ENCODE peak calls at places on chromosomes 1 and 21, in six cellular contexts. X, P, Z, Y, L and T are unnamed samples.

GRCh38 chr1:116921937-116922336 is 12.2 kb downstream of the PTGFRN start:
- DNase-seq in L (no peak), Z (no peak), P (no peak), Y (no peak), X (no peak), T (no peak)

GRCh38 chr1:21634481-21635137 is 34.5 kb downstream of the RAP1GAP start:
- DNase-seq in P (peak; percentile 68), Y (no peak), L (no peak), Z (no peak), X (no peak), T (no peak)

GRCh38 chr21:45618287-45618686 is 25.2 kb upstream of the PCBP3 start:
- DNase-seq in L (no peak), Z (no peak), Y (peak; percentile 78), P (no peak), X (no peak), T (no peak)

GRCh38 chr1:101175474-101175873 is 61.3 kb upstream of the S1PR1 start:
- DNase-seq in P (no peak), X (no peak), L (no peak), Y (no peak), Z (no peak), T (no peak)

GRCh38 chr1:84370831-84371394 is 27.4 kb upstream of the DNASE2B start:
- DNase-seq in P (no peak), Y (no peak), X (peak; percentile 79), Z (no peak), L (no peak), T (no peak)

GRCh38 chr1:19596065-19596718 is 47.9 kb upstream of the NBL1 start:
- DNase-seq in Y (no peak), P (peak; percentile 15), Z (no peak), L (no peak), X (no peak), T (no peak)

GRCh38 chr1:238485062-238485905 is 594.6 kb upstream of the ZP4 start:
- DNase-seq in Y (peak; percentile 66), Z (peak; percentile 12), P (no peak), X (peak; percentile 13), L (peak; percentile 67), T (peak; percentile 32)

GRCh38 chr1:10873189-10873588 is 76.7 kb upstream of the CASZ1 start:
- DNase-seq in X (no peak), P (no peak), L (no peak), Z (peak; percentile 43), Y (peak; percentile 26), T (no peak)

GRCh38 chr1:113931456-113931855 is 2.3 kb downstream of the HIPK1 start:
- DNase-seq in Y (no peak), L (no peak), P (no peak), X (peak; percentile 87), Z (no peak), T (no peak)

GRCh38 chr1:33147275-33147996 is 34.4 kb downstream of the TRIM62 start:
- DNase-seq in X (no peak), L (no peak), Z (no peak), P (no peak), Y (no peak), T (no peak)

GRCh38 chr21:19767546-19767945 is 1230.7 kb upstream of the NCAM2 start:
- DNase-seq in Y (no peak), P (no peak), X (no peak), Z (no peak), L (no peak), T (no peak)

GRCh38 chr21:38751379-38752050 is 54.2 kb upstream of the ETS2 start:
- DNase-seq in Y (peak; percentile 82), L (no peak), Z (no peak), X (peak; percentile 80), P (no peak), T (no peak)

GRCh38 chr1:165152109-165152508 is 204.4 kb downstream of the LMX1A start:
- DNase-seq in X (no peak), Y (no peak), Z (no peak), L (no peak), P (no peak), T (no peak)

GRCh38 chr1:18794561-18794960 is 64.9 kb downstream of the TAS1R2 start:
- DNase-seq in P (no peak), Z (peak; percentile 87), X (no peak), Y (no peak), L (no peak), T (no peak)

GRCh38 chr1:77680173-77680572 is 2.3 kb downstream of the ZZZ3 start:
- DNase-seq in Z (no peak), P (no peak), Y (no peak), X (no peak), L (no peak), T (no peak)

GRCh38 chr1:218259800-218260199 is 25.3 kb upstream of the RRP15 start:
- DNase-seq in L (no peak), X (no peak), P (no peak), Y (no peak), Z (peak; percentile 75), T (no peak)

GRCh38 chr1:205284420-205285144 is 37.0 kb downstream of the NUAK2 start:
- DNase-seq in Z (peak; percentile 82), Y (peak; percentile 97), L (peak; percentile 90), P (peak; percentile 51), X (peak; percentile 98), T (peak; percentile 99)

GRCh38 chr21:45584786-45585185 is 42.5 kb upstream of the SLC19A1 start:
- DNase-seq in P (no peak), Z (no peak), Y (no peak), L (no peak), X (no peak), T (no peak)

GRCh38 chr1:15934211-15935055 is 41.5 kb downstream of the ZBTB17 start:
- DNase-seq in Z (no peak), P (no peak), X (no peak), L (no peak), Y (no peak), T (no peak)

GRCh38 chr1:56397811-56398231 is 181.5 kb downstream of the PLPP3 start:
- DNase-seq in Y (no peak), L (no peak), Z (no peak), X (no peak), P (no peak), T (no peak)

GRCh38 chr1:93446837-93447451 is 974 bp upstream of the FNBP1L start:
- DNase-seq in P (peak; percentile 73), Z (peak; percentile 22), Y (no peak), X (peak; percentile 3), L (peak; percentile 31), T (peak; percentile 93)

GRCh38 chr1:54475357-54476230 is 69.4 kb upstream of the SSBP3 start:
- DNase-seq in X (no peak), Y (no peak), Z (peak; percentile 81), P (no peak), L (peak; percentile 54), T (no peak)

GRCh38 chr1:38336961-38337360 is 290.4 kb upstream of the POU3F1 start:
- DNase-seq in X (no peak), P (no peak), Y (no peak), Z (no peak), L (no peak), T (no peak)

GRCh38 chr1:209583408-209583807 is at the start of gene CAMK1G:
- DNase-seq in Z (peak; percentile 74), Y (no peak), P (no peak), X (peak; percentile 53), L (no peak), T (peak; percentile 35)

GRCh38 chr1:229229137-229229720 is 41.7 kb upstream of the RAB4A start:
- DNase-seq in Y (no peak), Z (peak; percentile 87), P (peak; percentile 35), X (no peak), L (no peak), T (peak; percentile 94)

GRCh38 chr1:156474966-156475365 is 25.6 kb downstream of the MEF2D start:
- DNase-seq in X (no peak), Y (no peak), L (no peak), P (no peak), Z (no peak), T (no peak)

GRCh38 chr1:156467906-156468305 is 32.7 kb downstream of the MEF2D start:
- DNase-seq in Z (no peak), P (no peak), L (no peak), X (no peak), Y (peak; percentile 70), T (no peak)

GRCh38 chr1:156468693-156469345 is 31.8 kb downstream of the MEF2D start:
- DNase-seq in Z (no peak), Y (no peak), X (no peak), P (no peak), L (no peak), T (no peak)

GRCh38 chr1:156470483-156470882 is 30.1 kb downstream of the MEF2D start:
- DNase-seq in P (no peak), L (no peak), Z (no peak), Y (no peak), X (no peak), T (no peak)

GRCh38 chr1:156471496-156472490 is 28.8 kb downstream of the MEF2D start:
- DNase-seq in Z (no peak), X (no peak), L (no peak), Y (peak; percentile 89), P (peak; percentile 97), T (no peak)
- TF ChIP-seq CTCF in Z (no peak), X (no peak), L (no peak), Y (no peak), P (no peak), T (no peak)

GRCh38 chr1:30325085-30325935 is 398.1 kb downstream of the MATN1 start:
- DNase-seq in P (no peak), L (no peak), Z (no peak), Y (no peak), X (no peak), T (no peak)
- H3K27ac ChIP-seq in P (no peak overlapping the region), L (no peak overlapping the region), Z (no peak overlapping the region), Y (no peak overlapping the region), X (no peak overlapping the region), T (no peak overlapping the region)

DNA sequence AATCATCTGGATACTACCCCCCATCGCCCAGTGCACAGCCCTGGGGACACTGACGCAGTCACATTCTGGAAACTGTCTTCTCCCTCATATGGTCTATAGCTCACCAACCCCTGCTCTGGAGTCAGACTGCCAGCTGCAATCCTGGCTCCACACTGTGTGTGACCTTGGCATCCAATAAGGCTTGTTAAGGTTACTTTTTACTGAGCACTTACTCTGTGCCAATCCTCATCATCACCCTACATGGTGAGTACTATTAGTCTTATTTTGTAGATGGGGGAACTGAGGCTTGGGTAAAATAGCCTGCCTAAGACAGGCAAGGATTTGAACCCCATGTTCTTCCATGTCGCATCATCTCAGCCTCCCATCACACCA is 34.9 kb downstream of the AHDC1 start:
- DNase-seq in X (no peak), Y (no peak), L (peak; percentile 39), Z (no peak), P (no peak), T (no peak)
- H3K4me1 ChIP-seq in X (peaks cover 50% of the 10 kb centered on the region), Y (peaks cover 83% of the 10 kb centered on the region), L (peaks cover 24% of the 10 kb centered on the region), Z (peaks cover 81% of the 10 kb centered on the region), P (peaks cover 100% of the 10 kb centered on the region), T (peaks cover 14% of the 10 kb centered on the region)

GRCh38 chr1:161739865-161740566 is 9.6 kb upstream of the DUSP12 start:
- DNase-seq in L (no peak), P (no peak), X (no peak), Z (no peak), Y (no peak), T (no peak)

GRCh38 chr1:161737625-161738024 is 12.0 kb upstream of the DUSP12 start:
- DNase-seq in Z (peak; percentile 63), X (no peak), P (no peak), L (no peak), Y (no peak), T (no peak)

GRCh38 chr1:161736332-161736969 is 13.1 kb upstream of the DUSP12 start:
- DNase-seq in L (no peak), X (no peak), P (no peak), Z (peak; percentile 52), Y (no peak), T (peak; percentile 61)

GRCh38 chr1:161740871-161741270 is 8.7 kb upstream of the DUSP12 start:
- DNase-seq in P (no peak), L (no peak), Z (no peak), Y (no peak), X (no peak), T (no peak)

GRCh38 chr1:161738627-161739287 is 10.8 kb upstream of the DUSP12 start:
- DNase-seq in P (no peak), Z (peak; percentile 79), Y (peak; percentile 73), L (no peak), X (peak; percentile 59), T (peak; percentile 57)
- TF ChIP-seq CTCF in P (peak; percentile 38), Z (peak; percentile 89), Y (peak; percentile 45), L (no peak), X (peak; percentile 71), T (peak; percentile 80)